ENCODE peak calls at places on chromosomes 4 and X, in six cellular contexts. U is heart right ventricle, H is H9, P is left ventricle myocardium inferior, N is lung, O is psoas muscle. J is an unnamed sample. For H3K4me1, the result is how much of the 10 kb centered on the place peaks cover.

GRCh38 chrX:106246511-106246910 is 78.4 kb downstream of the PWWP3B start:
- DNase-seq in U (no peak), H (no peak), P (no peak), N (no peak), O (no peak), J (no peak)

GRCh38 chr4:62460329-62460728 is 1260.2 kb downstream of the ADGRL3 start:
- DNase-seq in U (no peak), H (no peak), P (no peak), N (no peak), O (no peak), J (no peak)

GRCh38 chr4:74682567-74683359 is 111.6 kb downstream of the BTC start:
- DNase-seq in U (no peak), H (peak), P (no peak), N (peak), O (no peak), J (peak)

GRCh38 chrX:136395271-136395670 is 92.5 kb upstream of the BRS3 start:
- DNase-seq in U (no peak), H (no peak), P (no peak), N (no peak), O (no peak), J (no peak)

GRCh38 chr4:174284181-174284886 is 623 bp downstream of the CEP44 start:
- DNase-seq in U (no peak), H (no peak), P (no peak), N (no peak), O (no peak), J (no peak)

GRCh38 chr4:165864228-165864627 is 8.8 kb upstream of the TLL1 start:
- DNase-seq in U (no peak), H (no peak), P (no peak), N (no peak), O (no peak), J (no peak)

GRCh38 chr4:140096921-140097320 is 57.1 kb downstream of the MAML3 start:
- DNase-seq in U (no peak), H (no peak), P (no peak), N (no peak), O (no peak), J (no peak)

GRCh38 chr4:54077812-54078211 is 13.4 kb upstream of the CHIC2 start:
- DNase-seq in U (no peak), H (no peak), P (no peak), N (no peak), O (no peak), J (no peak)

GRCh38 chr4:152356428-152357034 is 179.4 kb downstream of the FBXW7 start:
- DNase-seq in U (no peak), H (no peak), P (no peak), N (no peak), O (no peak), J (no peak)

DNA sequence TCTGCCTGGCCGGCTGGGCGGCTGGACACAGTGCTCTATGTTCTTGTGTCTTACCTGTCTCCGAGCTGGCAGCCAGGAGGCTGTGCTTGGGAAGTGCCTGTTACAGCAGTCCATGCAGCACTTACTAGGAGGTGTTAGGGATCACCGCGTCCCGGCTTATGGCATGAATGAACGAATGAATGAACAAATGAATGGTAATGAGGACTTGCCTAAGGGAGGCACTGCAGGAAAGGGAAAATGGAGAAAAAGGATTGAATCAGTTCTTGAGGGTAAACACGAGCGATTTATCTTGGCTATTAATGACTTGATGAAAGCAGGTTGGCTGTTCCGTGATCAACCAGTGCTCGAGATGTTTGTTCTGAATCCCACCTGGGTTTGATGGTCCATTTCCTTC is 31.1 kb downstream of the TBC1D14 start:
- DNase-seq in U (no peak), H (no peak), P (no peak), N (no peak), O (no peak), J (no peak)
- H3K4me1 ChIP-seq in U (under half), H (under half), P (half or more), N (under half), O (under half), J (under half)

GRCh38 chr4:39591290-39591689 is 47.4 kb downstream of the SMIM14 start:
- DNase-seq in U (no peak), H (no peak), P (no peak), N (no peak), O (no peak), J (no peak)
- TF ChIP-seq CTCF in U (no peak), H (no peak), P (no peak), N (no peak), O (no peak), J (no peak)

GRCh38 chr4:116343809-116344208 is 741.6 kb downstream of the TRAM1L1 start:
- DNase-seq in U (peak), H (no peak), P (no peak), N (no peak), O (no peak), J (no peak)

GRCh38 chr4:116346750-116347149 is 738.6 kb downstream of the TRAM1L1 start:
- DNase-seq in U (no peak), H (no peak), P (no peak), N (no peak), O (no peak), J (no peak)

GRCh38 chr4:116342143-116342542 is 743.2 kb downstream of the TRAM1L1 start:
- DNase-seq in U (no peak), H (no peak), P (no peak), N (no peak), O (no peak), J (no peak)
- H3K4me1 ChIP-seq in U (under half), H (under half), P (under half), N (under half), O (under half), J (under half)

GRCh38 chr4:150235317-150235716 is 157.1 kb downstream of the DCLK2 start:
- DNase-seq in U (no peak), H (no peak), P (no peak), N (no peak), O (no peak), J (no peak)
- TF ChIP-seq CTCF in U (no peak), H (peak), P (no peak), N (no peak), O (no peak), J (no peak)

GRCh38 chr4:110196206-110196870 is 2.1 kb downstream of the ELOVL6 start:
- DNase-seq in U (peak), H (peak), P (peak), N (peak), O (peak), J (no peak)

GRCh38 chr4:110197421-110198398 is 705 bp downstream of the ELOVL6 start:
- DNase-seq in U (peak), H (peak), P (peak), N (peak), O (peak), J (peak)

GRCh38 chr4:110200673-110201072 is 2.3 kb upstream of the ELOVL6 start:
- DNase-seq in U (no peak), H (no peak), P (no peak), N (no peak), O (no peak), J (no peak)

GRCh38 chr4:110196871-110197420 is 1.5 kb downstream of the ELOVL6 start:
- DNase-seq in U (peak), H (peak), P (no peak), N (no peak), O (peak), J (no peak)

GRCh38 chr4:110198472-110199419 is at the start of gene ELOVL6:
- DNase-seq in U (peak), H (peak), P (peak), N (peak), O (peak), J (no peak)
- H3K4me1 ChIP-seq in U (under half), H (under half), P (under half), N (under half), O (under half), J (under half)

GRCh38 chr4:55181606-55182005 is 56.2 kb upstream of the KDR start:
- DNase-seq in U (no peak), H (no peak), P (no peak), N (no peak), O (no peak), J (no peak)

GRCh38 chr4:55186123-55186522 is 60.7 kb upstream of the KDR start:
- DNase-seq in U (no peak), H (no peak), P (no peak), N (no peak), O (no peak), J (no peak)

GRCh38 chr4:55186700-55187099 is 61.3 kb upstream of the KDR start:
- DNase-seq in U (peak), H (no peak), P (no peak), N (no peak), O (no peak), J (no peak)

GRCh38 chr4:55183926-55184599 is 58.7 kb upstream of the KDR start:
- DNase-seq in U (no peak), H (peak), P (no peak), N (no peak), O (no peak), J (no peak)

DNA sequence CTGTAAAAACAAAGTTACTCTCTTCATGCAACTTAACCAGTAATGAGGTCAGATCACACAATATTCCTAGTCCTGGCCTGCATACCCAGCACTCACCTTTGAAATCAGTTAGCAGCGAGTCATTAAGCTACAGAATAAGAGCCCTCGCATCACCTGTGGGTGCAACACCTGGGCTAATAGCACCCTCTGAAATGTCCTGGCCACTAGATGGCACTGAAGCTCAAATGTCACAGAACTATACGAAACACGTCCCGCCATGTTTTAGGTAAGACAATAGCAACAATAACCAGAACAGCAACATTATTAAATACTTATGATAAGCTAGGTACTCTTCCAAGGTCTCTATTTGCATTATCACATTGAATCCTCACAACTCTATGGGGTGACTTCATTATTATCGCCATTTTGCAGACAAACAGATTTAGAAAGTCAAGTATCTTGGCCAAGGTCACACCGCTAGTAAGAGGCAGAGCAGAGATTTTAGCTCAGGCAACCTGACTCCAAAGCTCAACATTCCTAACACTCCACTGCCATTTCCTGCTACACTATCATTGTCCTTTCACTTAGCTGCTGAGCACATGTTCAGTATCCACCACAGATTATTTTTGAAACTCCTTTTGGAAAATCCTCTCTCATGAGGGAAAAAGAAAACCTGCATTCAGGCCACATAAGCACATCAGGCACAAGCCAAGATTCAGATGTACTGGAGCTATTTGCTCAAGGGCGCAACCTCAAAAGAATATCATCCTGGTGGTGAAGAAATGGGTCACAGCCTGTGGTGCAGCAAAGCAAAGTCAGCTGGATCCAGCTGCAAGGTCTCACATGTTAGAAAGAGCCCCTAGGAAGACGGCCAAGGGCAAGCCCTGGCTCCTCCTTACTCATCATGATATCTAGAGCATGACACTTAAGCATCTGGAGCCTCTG is 59.5 kb upstream of the KDR start:
- DNase-seq in U (no peak), H (peak), P (peak), N (peak), O (peak), J (no peak)
- TF ChIP-seq CTCF in U (peak), H (peak), P (peak), N (peak), O (peak), J (no peak)

GRCh38 chrX:37800762-37801161 is 20.9 kb downstream of the CYBB start:
- DNase-seq in U (no peak), H (no peak), P (no peak), N (no peak), O (no peak), J (no peak)

GRCh38 chrX:37802028-37802427 is 22.2 kb downstream of the CYBB start:
- DNase-seq in U (no peak), H (no peak), P (no peak), N (no peak), O (no peak), J (no peak)

DNA sequence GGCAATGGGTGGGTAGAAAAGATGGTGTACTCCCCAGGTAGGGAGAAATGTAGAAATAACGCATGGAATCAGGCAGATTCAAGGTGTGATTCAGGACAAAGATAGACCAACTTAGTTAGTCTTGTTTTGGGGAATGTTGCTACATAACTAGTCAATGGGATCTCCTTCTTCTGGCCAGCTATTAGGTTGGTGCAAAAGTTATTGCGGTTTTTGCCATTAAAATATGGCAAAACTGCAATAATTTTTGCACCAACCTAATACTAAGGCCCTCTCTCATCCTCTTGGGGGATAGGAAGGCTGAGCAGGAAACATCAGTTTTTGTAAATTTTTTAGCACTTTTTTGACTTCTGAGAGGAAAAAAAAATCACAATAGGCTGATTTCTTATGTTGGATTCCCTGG is 23.2 kb downstream of the CYBB start:
- DNase-seq in U (no peak), H (no peak), P (no peak), N (no peak), O (no peak), J (no peak)
- H3K4me1 ChIP-seq in U (under half), H (under half), P (under half), N (under half), O (under half), J (under half)

DNA sequence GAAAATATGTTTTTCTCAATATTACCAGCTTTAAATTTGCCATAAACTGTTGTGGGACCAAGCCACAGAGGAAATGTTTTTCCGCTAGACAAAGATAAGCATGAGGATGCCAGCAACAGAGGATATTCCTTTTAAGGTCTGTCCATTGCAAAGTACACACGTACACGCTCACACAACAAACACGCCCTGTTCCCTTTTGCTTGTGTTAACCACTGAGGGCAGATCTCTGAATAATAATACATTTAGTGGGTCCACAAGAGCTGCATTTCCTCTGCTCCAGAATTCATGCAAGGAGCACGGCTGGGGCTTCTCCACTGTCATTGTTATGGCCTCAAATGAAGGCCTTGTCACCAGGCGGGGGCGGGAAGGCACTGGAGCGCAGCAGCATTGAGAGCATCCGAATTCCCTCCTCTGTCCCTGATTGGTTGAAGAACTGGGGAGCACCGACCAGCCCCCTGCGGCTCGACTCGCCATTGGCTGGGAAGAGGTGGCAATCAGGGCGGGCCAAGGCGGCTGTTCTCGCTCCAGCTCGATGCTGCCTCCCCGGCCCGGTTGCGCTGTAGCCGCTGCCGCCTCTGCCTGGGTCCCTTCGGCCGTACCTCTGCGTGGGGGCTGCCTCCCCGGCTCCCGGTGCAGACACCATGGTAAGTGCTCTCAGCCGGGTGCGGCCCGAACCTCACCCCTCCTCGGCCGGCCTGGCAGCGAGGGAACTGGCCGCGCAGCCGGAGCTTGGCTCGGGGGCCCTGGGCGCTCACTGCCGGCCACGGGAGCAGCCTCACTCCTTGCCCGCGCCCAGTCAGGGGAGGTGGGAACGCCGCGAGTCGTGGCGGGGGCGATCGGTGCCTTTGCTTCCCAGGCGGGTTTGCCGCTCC is at the start of gene GUCY1B1:
- DNase-seq in U (peak), H (peak), P (peak), N (peak), O (peak), J (peak)
- TF ChIP-seq CTCF in U (peak), H (no peak), P (peak), N (no peak), O (peak), J (peak)

DNA sequence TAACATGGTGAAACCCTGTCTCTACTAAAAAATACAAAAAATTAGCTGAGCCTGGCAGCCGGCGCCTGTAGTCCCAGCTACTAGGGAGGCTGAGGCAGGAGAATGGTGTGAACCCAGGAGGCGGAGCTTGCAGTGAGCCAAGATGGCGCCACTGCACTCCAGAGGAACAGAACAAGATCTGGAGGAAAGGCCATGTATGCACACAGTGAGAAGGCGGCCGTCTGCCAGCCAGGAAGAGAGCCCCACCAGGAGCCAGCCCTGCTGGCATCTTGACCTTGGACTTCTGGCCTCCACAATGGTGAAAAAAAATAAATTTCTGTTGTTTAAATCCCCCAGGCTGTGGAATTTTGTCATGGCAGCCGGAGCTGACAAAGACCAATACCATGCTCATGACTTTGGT is 28.2 kb upstream of the MSX1 start:
- DNase-seq in U (no peak), H (no peak), P (no peak), N (no peak), O (no peak), J (peak)
- H3K4me1 ChIP-seq in U (under half), H (under half), P (under half), N (under half), O (under half), J (under half)

GRCh38 chr4:158459085-158459820 is 62.4 kb upstream of the RXFP1 start:
- DNase-seq in U (no peak), H (peak), P (no peak), N (no peak), O (no peak), J (no peak)

GRCh38 chr4:158461336-158461735 is 60.3 kb upstream of the RXFP1 start:
- DNase-seq in U (no peak), H (no peak), P (no peak), N (no peak), O (no peak), J (no peak)

GRCh38 chr4:158462611-158463010 is 59.1 kb upstream of the RXFP1 start:
- DNase-seq in U (no peak), H (no peak), P (no peak), N (no peak), O (no peak), J (no peak)

GRCh38 chr4:158458271-158458895 is 63.3 kb upstream of the RXFP1 start:
- DNase-seq in U (no peak), H (no peak), P (no peak), N (no peak), O (no peak), J (no peak)
- TF ChIP-seq CTCF in U (no peak), H (no peak), P (no peak), N (no peak), O (no peak), J (no peak)